ENCODE peak calls at places on chromosome 19, in six cellular contexts. K is NCI-H1105; D is NCI-H2029; U is stimulated activated CD8-positive, alpha-beta memory T cell treated with anti-CD3 and anti-CD28 coated beads, Interleukin-15, amount 100 ng/mL, for 1 hour; G is GOT3; B is neural progenitor cell. F is an unnamed sample.

GRCh38 chr19:49468746-49469447 is 5.1 kb upstream of the FLT3LG start:
- DNase-seq in K (no peak), D (no peak), U (peak; percentile 71), G (no peak), B (peak; percentile 94), F (no peak)

GRCh38 chr19:45645631-45646344 is 6.6 kb upstream of the EML2 start:
- DNase-seq in K (peak; percentile 72), D (peak; percentile 75), U (peak; percentile 49), G (no peak), B (peak; percentile 91), F (peak; percentile 76)

GRCh38 chr19:28435551-28436261 is 777.2 kb downstream of the UQCRFS1 start:
- DNase-seq in K (no peak), D (no peak), U (peak; percentile 0), G (no peak), B (no peak), F (no peak)

GRCh38 chr19:51688665-51689571 is 4.2 kb upstream of the SPACA6 start:
- DNase-seq in K (peak; percentile 76), D (peak; percentile 9), U (no peak), G (peak; percentile 60), B (peak; percentile 91), F (peak; percentile 57)

GRCh38 chr19:42277821-42278809 is 9.1 kb downstream of the CIC start:
- DNase-seq in K (no peak), D (no peak), U (no peak), G (no peak), B (no peak), F (no peak)

GRCh38 chr19:17418710-17419109 is 1.1 kb upstream of the MVB12A start:
- DNase-seq in K (no peak), D (no peak), U (no peak), G (no peak), B (no peak), F (no peak)

GRCh38 chr19:28388988-28389387 is 824.0 kb downstream of the UQCRFS1 start:
- DNase-seq in K (no peak), D (no peak), U (no peak), G (no peak), B (no peak), F (no peak)

GRCh38 chr19:39795001-39795400 is 16.3 kb downstream of the LEUTX start:
- DNase-seq in K (no peak), D (no peak), U (no peak), G (no peak), B (no peak), F (no peak)

GRCh38 chr19:17720487-17720839 is 1.2 kb downstream of the MAP1S start:
- DNase-seq in K (no peak), D (no peak), U (no peak), G (no peak), B (no peak), F (no peak)

GRCh38 chr19:49106648-49107135 is 7.5 kb upstream of the LIN7B start:
- DNase-seq in K (peak; percentile 20), D (peak; percentile 34), U (peak; percentile 55), G (no peak), B (peak; percentile 76), F (no peak)

GRCh38 chr19:28427256-28428083 is 785.5 kb downstream of the UQCRFS1 start:
- DNase-seq in K (no peak), D (no peak), U (no peak), G (no peak), B (no peak), F (no peak)

GRCh38 chr19:42961119-42961518 is 24.1 kb upstream of the PSG7 start:
- DNase-seq in K (no peak), D (no peak), U (no peak), G (no peak), B (no peak), F (no peak)

GRCh38 chr19:17869114-17869608 is 2.6 kb upstream of the SLC5A5 start:
- DNase-seq in K (no peak), D (no peak), U (no peak), G (no peak), B (no peak), F (no peak)

GRCh38 chr19:18533058-18533457 is 10.3 kb downstream of the FKBP8 start:
- DNase-seq in K (no peak), D (no peak), U (no peak), G (no peak), B (no peak), F (no peak)

GRCh38 chr19:16160943-16161560 is 12.3 kb downstream of the CIB3 start:
- DNase-seq in K (no peak), D (no peak), U (no peak), G (no peak), B (no peak), F (peak; percentile 53)